ENCODE peak calls at places on chromosomes 3 and 15, in nine cellular contexts. One of them, this sample, is unnamed. For H3K4me1, the result is how much of the 10 kb centered on the place peaks cover.

GRCh38 chr3:17292556-17292955 is 407.8 kb downstream of the PLCL2 start:
- DNase-seq in astrocyte: peak
- DNase-seq in PC-3: no peak
- DNase-seq in heart right ventricle: no peak
- DNase-seq in body of pancreas: no peak
- DNase-seq in right lobe of liver: no peak
- DNase-seq in neuronal stem cell: no peak
- DNase-seq in MM.1S: no peak
- DNase-seq in ovary: no peak
- DNase-seq in this sample: no peak

GRCh38 chr3:149542375-149543312 is 68.1 kb downstream of the TM4SF4 start:
- DNase-seq in astrocyte: peak
- DNase-seq in PC-3: no peak
- DNase-seq in heart right ventricle: no peak
- DNase-seq in body of pancreas: no peak
- DNase-seq in right lobe of liver: no peak
- DNase-seq in neuronal stem cell: no peak
- DNase-seq in MM.1S: no peak
- DNase-seq in ovary: no peak
- DNase-seq in this sample: no peak

GRCh38 chr15:66798426-66799061 is 96.5 kb downstream of the SMAD6 start:
- DNase-seq in astrocyte: peak
- DNase-seq in PC-3: peak
- DNase-seq in heart right ventricle: no peak
- DNase-seq in body of pancreas: no peak
- DNase-seq in right lobe of liver: no peak
- DNase-seq in neuronal stem cell: no peak
- DNase-seq in MM.1S: no peak
- DNase-seq in ovary: no peak
- DNase-seq in this sample: no peak

GRCh38 chr15:48774484-48774883 is 36.4 kb downstream of the CEP152 start:
- DNase-seq in astrocyte: peak
- DNase-seq in PC-3: no peak
- DNase-seq in heart right ventricle: no peak
- DNase-seq in body of pancreas: no peak
- DNase-seq in right lobe of liver: no peak
- DNase-seq in neuronal stem cell: no peak
- DNase-seq in MM.1S: no peak
- DNase-seq in ovary: no peak
- DNase-seq in this sample: no peak

GRCh38 chr15:52292780-52293392 is 2.7 kb downstream of the MYO5C start:
- DNase-seq in astrocyte: no peak
- DNase-seq in PC-3: no peak
- DNase-seq in heart right ventricle: no peak
- DNase-seq in body of pancreas: peak
- DNase-seq in right lobe of liver: no peak
- DNase-seq in neuronal stem cell: no peak
- DNase-seq in MM.1S: no peak
- DNase-seq in ovary: no peak
- DNase-seq in this sample: no peak

GRCh38 chr3:71304684-71305083 is 278.8 kb downstream of the FOXP1 start:
- DNase-seq in astrocyte: peak
- DNase-seq in PC-3: peak
- DNase-seq in heart right ventricle: no peak
- DNase-seq in body of pancreas: peak
- DNase-seq in right lobe of liver: no peak
- DNase-seq in neuronal stem cell: no peak
- DNase-seq in MM.1S: no peak
- DNase-seq in ovary: peak
- DNase-seq in this sample: no peak

GRCh38 chr3:35648347-35648746 is 9.0 kb downstream of the ARPP21 start:
- DNase-seq in astrocyte: peak
- DNase-seq in PC-3: no peak
- DNase-seq in heart right ventricle: no peak
- DNase-seq in body of pancreas: no peak
- DNase-seq in right lobe of liver: no peak
- DNase-seq in neuronal stem cell: no peak
- DNase-seq in MM.1S: no peak
- DNase-seq in ovary: no peak
- DNase-seq in this sample: no peak

GRCh38 chr15:44137750-44138149 is 57.3 kb downstream of the FRMD5 start:
- DNase-seq in astrocyte: peak
- DNase-seq in PC-3: peak
- DNase-seq in heart right ventricle: no peak
- DNase-seq in body of pancreas: no peak
- DNase-seq in right lobe of liver: no peak
- DNase-seq in neuronal stem cell: no peak
- DNase-seq in MM.1S: no peak
- DNase-seq in ovary: no peak
- DNase-seq in this sample: no peak

GRCh38 chr3:104291878-104292277 is 1074.8 kb upstream of the ALCAM start:
- DNase-seq in astrocyte: no peak
- DNase-seq in PC-3: no peak
- DNase-seq in heart right ventricle: no peak
- DNase-seq in body of pancreas: no peak
- DNase-seq in right lobe of liver: no peak
- DNase-seq in neuronal stem cell: no peak
- DNase-seq in MM.1S: peak
- DNase-seq in ovary: no peak
- DNase-seq in this sample: no peak

GRCh38 chr3:120743556-120744195 is 1.1 kb downstream of the GTF2E1 start:
- DNase-seq in astrocyte: no peak
- DNase-seq in PC-3: peak
- DNase-seq in heart right ventricle: no peak
- DNase-seq in body of pancreas: no peak
- DNase-seq in right lobe of liver: no peak
- DNase-seq in neuronal stem cell: no peak
- DNase-seq in MM.1S: no peak
- DNase-seq in ovary: peak
- DNase-seq in this sample: no peak

GRCh38 chr3:119149484-119149883 is 3.5 kb downstream of the TEX55 start:
- DNase-seq in astrocyte: peak
- DNase-seq in PC-3: peak
- DNase-seq in heart right ventricle: no peak
- DNase-seq in body of pancreas: no peak
- DNase-seq in right lobe of liver: no peak
- DNase-seq in neuronal stem cell: no peak
- DNase-seq in MM.1S: no peak
- DNase-seq in ovary: no peak
- DNase-seq in this sample: no peak

GRCh38 chr3:108486910-108487309 is 23.5 kb downstream of the MYH15 start:
- DNase-seq in astrocyte: peak
- DNase-seq in PC-3: peak
- DNase-seq in heart right ventricle: peak
- DNase-seq in body of pancreas: no peak
- DNase-seq in right lobe of liver: no peak
- DNase-seq in neuronal stem cell: no peak
- DNase-seq in MM.1S: no peak
- DNase-seq in ovary: no peak
- DNase-seq in this sample: no peak

GRCh38 chr3:41317718-41318117 is 118.4 kb downstream of the CTNNB1 start:
- DNase-seq in astrocyte: peak
- DNase-seq in PC-3: peak
- DNase-seq in heart right ventricle: no peak
- DNase-seq in body of pancreas: no peak
- DNase-seq in right lobe of liver: no peak
- DNase-seq in neuronal stem cell: no peak
- DNase-seq in MM.1S: no peak
- DNase-seq in ovary: no peak
- DNase-seq in this sample: no peak

GRCh38 chr3:17278006-17278405 is 393.3 kb downstream of the PLCL2 start:
- DNase-seq in astrocyte: no peak
- DNase-seq in PC-3: no peak
- DNase-seq in heart right ventricle: no peak
- DNase-seq in body of pancreas: no peak
- DNase-seq in right lobe of liver: no peak
- DNase-seq in neuronal stem cell: no peak
- DNase-seq in MM.1S: no peak
- DNase-seq in ovary: no peak
- DNase-seq in this sample: no peak

GRCh38 chr3:141644931-141645330 is 93.2 kb upstream of the RNF7 start:
- DNase-seq in astrocyte: no peak
- DNase-seq in PC-3: peak
- DNase-seq in heart right ventricle: peak
- DNase-seq in body of pancreas: peak
- DNase-seq in right lobe of liver: peak
- DNase-seq in neuronal stem cell: peak
- DNase-seq in MM.1S: peak
- DNase-seq in ovary: peak
- DNase-seq in this sample: peak

GRCh38 chr3:23487015-23487414 is 283.9 kb downstream of the UBE2E2 start:
- DNase-seq in astrocyte: no peak
- DNase-seq in PC-3: no peak
- DNase-seq in heart right ventricle: no peak
- DNase-seq in body of pancreas: no peak
- DNase-seq in right lobe of liver: no peak
- DNase-seq in neuronal stem cell: no peak
- DNase-seq in MM.1S: no peak
- DNase-seq in ovary: no peak
- DNase-seq in this sample: no peak

DNA sequence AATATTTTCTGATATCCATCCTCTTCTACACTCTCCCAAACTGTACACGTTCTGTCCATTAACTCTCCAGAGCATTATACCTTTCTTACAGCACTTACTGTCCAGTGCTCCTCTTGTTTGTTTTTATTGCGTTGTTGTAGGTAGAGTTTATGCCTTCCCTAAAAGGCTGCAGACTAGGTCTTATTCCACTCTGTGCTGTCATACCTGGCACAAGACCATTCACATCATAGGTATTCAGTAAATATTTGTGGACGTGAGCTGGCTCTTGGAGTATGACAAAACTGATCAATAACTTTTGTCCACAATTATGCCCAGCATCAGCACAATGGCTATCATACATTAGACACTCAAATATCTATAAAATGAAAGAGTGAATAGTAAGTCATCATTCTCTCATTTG is 4.4 kb downstream of the HMG20A start:
- DNase-seq in astrocyte: no peak
- DNase-seq in PC-3: peak
- DNase-seq in heart right ventricle: no peak
- DNase-seq in body of pancreas: no peak
- DNase-seq in right lobe of liver: no peak
- DNase-seq in neuronal stem cell: no peak
- DNase-seq in MM.1S: no peak
- DNase-seq in ovary: no peak
- DNase-seq in this sample: no peak
- H3K4me1 ChIP-seq in astrocyte: under half
- H3K4me1 ChIP-seq in PC-3: under half
- H3K4me1 ChIP-seq in heart right ventricle: under half
- H3K4me1 ChIP-seq in body of pancreas: under half
- H3K4me1 ChIP-seq in right lobe of liver: under half
- H3K4me1 ChIP-seq in neuronal stem cell: under half
- H3K4me1 ChIP-seq in MM.1S: under half
- H3K4me1 ChIP-seq in ovary: under half
- H3K4me1 ChIP-seq in this sample: under half

GRCh38 chr3:10188798-10189556 is 24.3 kb downstream of the IRAK2 start:
- DNase-seq in astrocyte: no peak
- DNase-seq in PC-3: no peak
- DNase-seq in heart right ventricle: no peak
- DNase-seq in body of pancreas: no peak
- DNase-seq in right lobe of liver: no peak
- DNase-seq in neuronal stem cell: no peak
- DNase-seq in MM.1S: no peak
- DNase-seq in ovary: no peak
- DNase-seq in this sample: no peak
- H3K4me1 ChIP-seq in astrocyte: under half
- H3K4me1 ChIP-seq in PC-3: under half
- H3K4me1 ChIP-seq in heart right ventricle: half or more
- H3K4me1 ChIP-seq in body of pancreas: half or more
- H3K4me1 ChIP-seq in right lobe of liver: under half
- H3K4me1 ChIP-seq in neuronal stem cell: under half
- H3K4me1 ChIP-seq in MM.1S: under half
- H3K4me1 ChIP-seq in ovary: under half
- H3K4me1 ChIP-seq in this sample: under half

GRCh38 chr3:64353256-64353655 is 128.0 kb upstream of the PRICKLE2 start:
- DNase-seq in astrocyte: peak
- DNase-seq in PC-3: no peak
- DNase-seq in heart right ventricle: no peak
- DNase-seq in body of pancreas: no peak
- DNase-seq in right lobe of liver: no peak
- DNase-seq in neuronal stem cell: no peak
- DNase-seq in MM.1S: peak
- DNase-seq in ovary: no peak
- DNase-seq in this sample: no peak
- H3K4me1 ChIP-seq in astrocyte: under half
- H3K4me1 ChIP-seq in PC-3: under half
- H3K4me1 ChIP-seq in heart right ventricle: under half
- H3K4me1 ChIP-seq in body of pancreas: under half
- H3K4me1 ChIP-seq in right lobe of liver: under half
- H3K4me1 ChIP-seq in neuronal stem cell: under half
- H3K4me1 ChIP-seq in MM.1S: half or more
- H3K4me1 ChIP-seq in ovary: under half
- H3K4me1 ChIP-seq in this sample: under half

GRCh38 chr3:13046569-13047279 is 26.5 kb downstream of the IQSEC1 start:
- DNase-seq in astrocyte: no peak
- DNase-seq in PC-3: no peak
- DNase-seq in heart right ventricle: no peak
- DNase-seq in body of pancreas: no peak
- DNase-seq in right lobe of liver: no peak
- DNase-seq in neuronal stem cell: no peak
- DNase-seq in MM.1S: no peak
- DNase-seq in ovary: no peak
- DNase-seq in this sample: no peak
- H3K4me1 ChIP-seq in astrocyte: under half
- H3K4me1 ChIP-seq in PC-3: under half
- H3K4me1 ChIP-seq in heart right ventricle: under half
- H3K4me1 ChIP-seq in body of pancreas: under half
- H3K4me1 ChIP-seq in right lobe of liver: under half
- H3K4me1 ChIP-seq in neuronal stem cell: half or more
- H3K4me1 ChIP-seq in MM.1S: under half
- H3K4me1 ChIP-seq in ovary: under half
- H3K4me1 ChIP-seq in this sample: under half

GRCh38 chr3:73503781-73504180 is 121.0 kb downstream of the PDZRN3 start:
- DNase-seq in astrocyte: no peak
- DNase-seq in PC-3: no peak
- DNase-seq in heart right ventricle: no peak
- DNase-seq in body of pancreas: no peak
- DNase-seq in right lobe of liver: no peak
- DNase-seq in neuronal stem cell: no peak
- DNase-seq in MM.1S: peak
- DNase-seq in ovary: no peak
- DNase-seq in this sample: no peak

GRCh38 chr3:73502609-73503560 is 121.9 kb downstream of the PDZRN3 start:
- DNase-seq in astrocyte: peak
- DNase-seq in PC-3: peak
- DNase-seq in heart right ventricle: peak
- DNase-seq in body of pancreas: peak
- DNase-seq in right lobe of liver: peak
- DNase-seq in neuronal stem cell: peak
- DNase-seq in MM.1S: peak
- DNase-seq in ovary: peak
- DNase-seq in this sample: peak

GRCh38 chr3:73504255-73504654 is 120.5 kb downstream of the PDZRN3 start:
- DNase-seq in astrocyte: no peak
- DNase-seq in PC-3: no peak
- DNase-seq in heart right ventricle: no peak
- DNase-seq in body of pancreas: no peak
- DNase-seq in right lobe of liver: no peak
- DNase-seq in neuronal stem cell: no peak
- DNase-seq in MM.1S: no peak
- DNase-seq in ovary: no peak
- DNase-seq in this sample: no peak

GRCh38 chr3:73508330-73508954 is 116.3 kb downstream of the PDZRN3 start:
- DNase-seq in astrocyte: peak
- DNase-seq in PC-3: peak
- DNase-seq in heart right ventricle: no peak
- DNase-seq in body of pancreas: peak
- DNase-seq in right lobe of liver: no peak
- DNase-seq in neuronal stem cell: peak
- DNase-seq in MM.1S: peak
- DNase-seq in ovary: no peak
- DNase-seq in this sample: no peak

GRCh38 chr3:73504852-73505251 is 119.9 kb downstream of the PDZRN3 start:
- DNase-seq in astrocyte: no peak
- DNase-seq in PC-3: no peak
- DNase-seq in heart right ventricle: no peak
- DNase-seq in body of pancreas: no peak
- DNase-seq in right lobe of liver: no peak
- DNase-seq in neuronal stem cell: no peak
- DNase-seq in MM.1S: no peak
- DNase-seq in ovary: no peak
- DNase-seq in this sample: no peak
- H3K4me1 ChIP-seq in astrocyte: under half
- H3K4me1 ChIP-seq in PC-3: under half
- H3K4me1 ChIP-seq in heart right ventricle: half or more
- H3K4me1 ChIP-seq in body of pancreas: under half
- H3K4me1 ChIP-seq in right lobe of liver: under half
- H3K4me1 ChIP-seq in neuronal stem cell: under half
- H3K4me1 ChIP-seq in MM.1S: under half
- H3K4me1 ChIP-seq in ovary: under half
- H3K4me1 ChIP-seq in this sample: under half

This sample was measured in Peyer's patch.